ENCODE peak calls at places on chromosomes 11 and 22, in six cellular contexts. J is Right ventricle myocardium superior; I is mucosa of gallbladder; W is stimulated activated CD8-positive, alpha-beta memory T cell treated with anti-CD3 and anti-CD28 coated beads, Interleukin-2, amount 100 ng/mL, for 48 hours; G is bronchial epithelial cell; E is IMR-90. P is an unnamed sample.

GRCh38 chr11:111736621-111737055 is 29.6 kb downstream of the PPP2R1B start:
- DNase-seq in E (no peak), I (no peak), G (no peak), J (no peak), W (no peak), P (no peak)

GRCh38 chr11:118618115-118618990 is 10.9 kb downstream of the PHLDB1 start:
- DNase-seq in E (peak), W (no peak), J (peak), G (peak), I (peak), P (no peak)

GRCh38 chr11:102929966-102930365 is 25.6 kb downstream of the MMP13 start:
- DNase-seq in G (peak), E (no peak), I (no peak), J (no peak), W (no peak), P (no peak)

GRCh38 chr11:100637706-100638105 is 49.4 kb upstream of the ARHGAP42 start:
- DNase-seq in W (no peak), J (no peak), G (no peak), E (no peak), I (no peak), P (no peak)

GRCh38 chr22:19430890-19431541 is 517 bp downstream of the HIRA start:
- DNase-seq in G (peak), I (peak), E (peak), W (peak), J (peak), P (no peak)

GRCh38 chr22:36587289-36588154 is 58.6 kb upstream of the EIF3D start:
- DNase-seq in E (peak), G (no peak), I (no peak), J (no peak), W (no peak), P (peak)

GRCh38 chr11:64834723-64835615 is 9.5 kb downstream of the CDC42BPG start:
- DNase-seq in J (no peak), W (no peak), E (no peak), I (no peak), G (peak), P (no peak)

GRCh38 chr11:121104223-121104831 is 3.3 kb downstream of the TECTA start:
- DNase-seq in W (no peak), E (no peak), G (no peak), I (peak), J (peak), P (no peak)

GRCh38 chr22:32574397-32574796 is 99.8 kb downstream of the FBXO7 start:
- DNase-seq in I (peak), G (no peak), W (no peak), J (no peak), E (no peak), P (no peak)

GRCh38 chr11:110901441-110901840 is 189.2 kb upstream of the ARHGAP20 start:
- DNase-seq in W (no peak), I (no peak), J (no peak), G (no peak), E (no peak), P (no peak)